ENCODE peak calls at places on chromosomes 13 and 19, in ten cellular contexts. R is right cardiac atrium; M is esophagus muscularis mucosa; Y is transverse colon; N is IMR-90; S is CD4-positive, alpha-beta memory T cell; K is Caco-2; I is GM23248; P is hepatocyte; X is cardiac muscle cell. O is an unnamed sample. For H3K4me1, the result is how much of the 10 kb centered on the place peaks cover.

GRCh38 chr19:49119411-49120324 is at the start of gene PPFIA3:
- DNase-seq in N (peak), Y (peak), X (peak), K (peak), M (no peak), I (peak), P (peak), S (peak), R (peak), O (no peak)

GRCh38 chr19:772730-773436 is 22.0 kb downstream of the MISP start:
- DNase-seq in M (no peak), R (no peak), S (no peak), N (no peak), K (no peak), Y (no peak), I (no peak), X (no peak), P (peak), O (no peak)

GRCh38 chr13:27425151-27425917 is 915 bp downstream of the GTF3A start:
- DNase-seq in R (no peak), Y (no peak), N (no peak), X (peak), P (no peak), M (no peak), I (peak), K (no peak), S (peak), O (no peak)

GRCh38 chr13:52162279-52163101 is 3.1 kb upstream of the NEK3 start:
- DNase-seq in I (peak), S (no peak), R (no peak), P (no peak), X (peak), N (peak), Y (no peak), K (peak), M (no peak), O (no peak)

GRCh38 chr19:54206030-54206830 is 5.6 kb downstream of the RPS9 start:
- DNase-seq in Y (peak), N (no peak), X (no peak), K (no peak), I (no peak), R (no peak), P (no peak), S (no peak), M (no peak), O (no peak)

GRCh38 chr13:43529796-43530195 is 257.0 kb downstream of the ENOX1 start:
- DNase-seq in M (no peak), N (no peak), P (no peak), S (no peak), X (no peak), K (no peak), Y (no peak), I (no peak), R (no peak), O (no peak)

GRCh38 chr13:19596086-19596485 is 34.8 kb upstream of the TPTE2 start:
- DNase-seq in K (peak), S (no peak), N (no peak), P (no peak), I (no peak), R (no peak), Y (no peak), M (no peak), X (no peak), O (no peak)

GRCh38 chr19:49224856-49225255 is 67.3 kb downstream of the TRPM4 start:
- DNase-seq in K (peak), I (peak), N (peak), M (no peak), S (no peak), Y (peak), P (peak), R (no peak), X (peak), O (peak)

GRCh38 chr13:31131470-31131961 is 30.2 kb downstream of the HSPH1 start:
- DNase-seq in I (no peak), Y (no peak), N (no peak), R (no peak), M (no peak), S (no peak), P (no peak), K (no peak), X (no peak), O (no peak)

GRCh38 chr13:95457294-95457693 is 95.2 kb upstream of the CLDN10 start:
- DNase-seq in X (no peak), P (no peak), M (no peak), S (no peak), I (no peak), N (peak), R (no peak), K (no peak), Y (no peak), O (no peak)

GRCh38 chr13:32200741-32201140 is 114.4 kb downstream of the ZAR1L start:
- DNase-seq in M (no peak), R (no peak), P (no peak), K (no peak), S (no peak), N (no peak), X (peak), I (no peak), Y (no peak), O (no peak)

GRCh38 chr13:106499905-106500304 is 35.6 kb downstream of the EFNB2 start:
- DNase-seq in X (peak), R (no peak), I (no peak), S (no peak), P (no peak), Y (no peak), N (peak), K (no peak), M (no peak), O (no peak)

GRCh38 chr19:30870861-30871260 is 478.4 kb downstream of the TSHZ3 start:
- DNase-seq in Y (no peak), I (peak), S (no peak), M (no peak), K (no peak), X (peak), N (peak), P (peak), R (no peak), O (no peak)

GRCh38 chr13:20713014-20713376 is 9.5 kb downstream of the IL17D start:
- DNase-seq in K (no peak), Y (no peak), M (no peak), P (no peak), N (no peak), I (peak), S (no peak), R (peak), X (no peak), O (no peak)

GRCh38 chr13:78022164-78022877 is 103.7 kb upstream of the EDNRB start:
- DNase-seq in M (no peak), R (no peak), I (peak), K (no peak), P (no peak), Y (peak), N (peak), S (peak), X (peak), O (no peak)

GRCh38 chr13:73809561-73809960 is 324.6 kb downstream of the KLF12 start:
- DNase-seq in R (no peak), K (no peak), Y (no peak), P (no peak), I (peak), M (no peak), S (no peak), N (peak), X (peak), O (no peak)

GRCh38 chr19:42498387-42498786 is 29.9 kb downstream of the CEACAM1 start:
- DNase-seq in R (no peak), M (no peak), X (peak), Y (no peak), I (no peak), P (peak), S (no peak), K (no peak), N (no peak), O (no peak)

GRCh38 chr19:31664997-31665396 is 315.8 kb upstream of the TSHZ3 start:
- DNase-seq in P (no peak), S (no peak), M (no peak), N (no peak), Y (no peak), I (no peak), R (no peak), X (no peak), K (no peak), O (no peak)

GRCh38 chr19:48553676-48554384 is 1.9 kb downstream of the SULT2B1 start:
- DNase-seq in I (peak), N (peak), P (peak), X (peak), K (peak), Y (peak), S (no peak), M (no peak), R (peak), O (no peak)

GRCh38 chr13:112097770-112098169 is 30.8 kb downstream of the SOX1 start:
- DNase-seq in R (no peak), N (no peak), S (no peak), K (no peak), Y (no peak), I (no peak), P (no peak), X (no peak), M (peak), O (no peak)

GRCh38 chr19:46297700-46298476 is 1.0 kb downstream of the HIF3A start:
- DNase-seq in N (no peak), P (peak), X (peak), R (peak), Y (peak), S (no peak), K (no peak), M (peak), I (no peak), O (no peak)

GRCh38 chr19:47766670-47767069 is 11.8 kb upstream of the SELENOW start:
- DNase-seq in I (no peak), Y (no peak), K (no peak), S (no peak), X (no peak), P (no peak), R (no peak), N (no peak), M (no peak), O (no peak)

GRCh38 chr19:39736088-39736487 is 1.7 kb downstream of the CLC start:
- DNase-seq in K (no peak), R (no peak), M (no peak), Y (no peak), I (no peak), X (no peak), S (no peak), P (no peak), N (no peak), O (no peak)

GRCh38 chr13:113820813-113821651 is 42.8 kb downstream of the GAS6 start:
- DNase-seq in K (no peak), I (peak), M (peak), N (peak), R (peak), S (no peak), P (peak), X (peak), Y (peak), O (no peak)

GRCh38 chr19:33461256-33462111 is 60.1 kb downstream of the PEPD start:
- DNase-seq in P (no peak), X (no peak), K (peak), S (no peak), R (no peak), Y (no peak), M (no peak), I (no peak), N (no peak), O (no peak)

GRCh38 chr19:566403-566802 is 6.0 kb upstream of the BSG start:
- DNase-seq in I (peak), P (peak), N (peak), X (peak), Y (peak), M (no peak), S (no peak), R (peak), K (peak), O (no peak)

GRCh38 chr13:46097015-46097414 is 7.8 kb downstream of the CPB2 start:
- DNase-seq in P (no peak), R (no peak), K (no peak), M (no peak), N (no peak), S (no peak), X (no peak), I (no peak), Y (no peak), O (no peak)

GRCh38 chr19:45492627-45493470 is 4.0 kb downstream of the RTN2 start:
- DNase-seq in Y (peak), M (no peak), S (no peak), N (peak), I (peak), K (peak), X (peak), R (peak), P (peak), O (no peak)

DNA sequence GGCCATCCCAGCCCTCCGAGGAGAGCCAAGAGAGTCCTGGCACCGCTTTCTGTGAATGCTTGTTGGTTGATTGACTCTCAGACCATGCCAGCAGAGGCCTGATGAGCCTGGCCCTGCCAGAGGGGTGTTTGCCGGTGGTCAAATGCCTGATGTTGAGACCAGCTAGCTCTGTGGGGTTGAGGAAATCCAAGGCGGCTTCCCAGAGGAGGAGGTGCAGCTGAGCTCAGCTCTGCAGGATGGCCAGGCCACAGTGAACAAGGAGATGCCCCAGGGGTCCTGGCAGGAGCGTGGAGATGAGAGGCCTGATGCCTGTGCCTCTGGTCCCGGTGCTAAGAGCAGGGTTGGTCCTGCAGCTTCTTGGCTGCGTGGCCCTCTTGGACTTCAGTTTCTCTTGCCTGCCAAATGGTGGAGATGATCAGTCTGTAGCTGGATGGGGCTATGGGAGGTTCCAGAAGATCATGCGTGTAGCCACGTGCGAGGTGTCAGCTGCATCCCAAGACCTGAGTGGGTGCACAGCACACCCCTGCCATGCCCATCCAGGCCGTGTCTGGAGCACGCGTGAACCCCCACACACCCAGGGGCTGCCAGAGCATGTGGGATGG is 16.8 kb downstream of the NFIC start:
- DNase-seq in M (no peak), N (no peak), P (no peak), X (no peak), I (peak), Y (no peak), R (peak), S (no peak), K (no peak), O (no peak)
- H3K4me1 ChIP-seq in M (half or more), N (under half), P (under half), X (under half), I (under half), Y (under half), R (under half), S (under half), K (under half), O (under half)

GRCh38 chr19:7652061-7652641 is 15.2 kb downstream of the STXBP2 start:
- DNase-seq in Y (peak), M (peak), I (peak), R (peak), K (peak), S (peak), X (peak), P (peak), N (peak), O (no peak)
- H3K4me3 ChIP-seq in Y (no peak), M (peak), I (peak), R (peak), K (peak), S (no peak), X (no peak), P (no peak), N (peak), O (no peak)

DNA sequence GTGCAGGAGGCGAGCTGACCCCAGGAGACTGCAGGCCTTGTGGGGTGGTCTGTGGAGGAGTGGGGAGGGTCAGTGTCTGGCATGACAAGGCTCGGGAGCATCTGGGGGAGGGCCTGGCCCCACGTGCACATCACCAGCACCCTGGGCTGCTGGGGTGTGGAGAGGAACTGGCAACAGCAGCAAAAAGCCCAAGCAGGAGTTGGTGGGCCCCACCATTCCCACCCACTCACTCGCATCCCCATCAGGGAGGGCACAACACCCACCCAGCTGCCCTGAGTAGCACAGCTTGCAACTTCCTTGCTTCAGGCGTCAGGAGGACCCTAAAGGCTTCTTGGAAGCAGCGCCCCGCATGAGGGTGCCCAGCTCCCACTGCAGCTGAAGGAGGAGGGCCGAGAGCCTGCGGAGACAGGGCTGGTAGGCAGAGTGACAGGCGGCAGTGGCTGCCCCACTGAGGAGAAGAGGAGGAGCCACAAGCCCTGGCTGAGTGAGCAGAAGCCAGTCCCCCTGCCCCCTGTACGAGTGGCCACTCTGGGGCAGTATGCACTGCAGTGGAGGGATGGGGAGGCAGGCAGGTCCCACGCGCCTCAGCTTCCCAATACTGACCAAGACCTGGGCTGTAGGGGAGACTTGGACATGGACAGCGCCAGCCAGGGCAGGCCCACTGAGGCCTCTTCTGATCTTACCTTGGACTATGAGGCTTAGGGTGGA is 26.5 kb downstream of the ELL start:
- DNase-seq in K (no peak), I (no peak), R (no peak), Y (no peak), M (no peak), X (no peak), S (no peak), P (no peak), N (no peak), O (no peak)
- H3K4me1 ChIP-seq in K (under half), I (under half), R (under half), Y (half or more), M (half or more), X (under half), S (half or more), P (under half), N (under half), O (under half)

GRCh38 chr19:17302391-17303166 is 646 bp downstream of the ABHD8 start:
- DNase-seq in X (no peak), P (no peak), I (no peak), K (no peak), R (no peak), N (no peak), Y (no peak), M (no peak), S (peak), O (no peak)

GRCh38 chr19:17304386-17305047 is 1.2 kb upstream of the MRPL34 start:
- DNase-seq in P (no peak), Y (no peak), I (no peak), R (no peak), X (no peak), S (no peak), K (no peak), N (no peak), M (no peak), O (no peak)

GRCh38 chr19:17305211-17305516 is 508 bp upstream of the MRPL34 start:
- DNase-seq in P (no peak), I (no peak), Y (no peak), N (no peak), M (no peak), K (no peak), X (no peak), S (no peak), R (no peak), O (no peak)

GRCh38 chr19:17303167-17303939 is at the start of gene ABHD8:
- DNase-seq in N (peak), R (peak), X (peak), S (peak), M (peak), K (peak), Y (peak), I (peak), P (peak), O (no peak)

DNA sequence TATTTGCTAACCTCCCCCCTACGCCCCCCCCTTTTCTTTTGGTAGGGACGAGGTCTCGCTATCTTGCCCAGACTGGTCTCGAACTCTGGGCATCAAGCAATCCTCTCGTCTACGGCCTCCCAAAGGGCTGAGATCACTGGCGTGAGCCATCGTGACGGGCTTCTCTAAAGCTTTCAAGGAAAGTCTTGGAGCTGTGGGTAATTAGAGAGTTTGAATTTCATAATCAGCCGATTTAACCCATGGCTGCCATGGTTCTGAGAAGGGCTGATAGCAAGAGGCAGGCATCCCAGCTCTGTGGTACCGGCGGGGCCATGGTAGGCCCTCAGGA is 679 bp upstream of the ABHD8 start:
- DNase-seq in M (no peak), N (no peak), S (no peak), K (no peak), P (no peak), R (no peak), X (no peak), Y (no peak), I (peak), O (no peak)
- H3K4me3 ChIP-seq in M (peak), N (no peak), S (no peak), K (no peak), P (no peak), R (no peak), X (no peak), Y (no peak), I (peak), O (no peak)

GRCh38 chr19:38671654-38672053 is 24.2 kb downstream of the ACTN4 start:
- DNase-seq in S (no peak), M (no peak), P (no peak), K (no peak), N (no peak), I (no peak), X (no peak), R (no peak), Y (no peak), O (no peak)

GRCh38 chr19:38669532-38669931 is 22.1 kb downstream of the ACTN4 start:
- DNase-seq in M (no peak), X (no peak), K (no peak), Y (no peak), N (no peak), R (no peak), P (no peak), I (no peak), S (peak), O (no peak)

GRCh38 chr19:38667552-38668205 is 20.2 kb downstream of the ACTN4 start:
- DNase-seq in P (peak), I (peak), R (no peak), X (no peak), K (no peak), Y (no peak), M (no peak), N (peak), S (no peak), O (no peak)

GRCh38 chr19:38673030-38673429 is 25.6 kb downstream of the ACTN4 start:
- DNase-seq in R (no peak), K (no peak), X (no peak), M (no peak), P (no peak), N (no peak), Y (no peak), I (no peak), S (no peak), O (no peak)

DNA sequence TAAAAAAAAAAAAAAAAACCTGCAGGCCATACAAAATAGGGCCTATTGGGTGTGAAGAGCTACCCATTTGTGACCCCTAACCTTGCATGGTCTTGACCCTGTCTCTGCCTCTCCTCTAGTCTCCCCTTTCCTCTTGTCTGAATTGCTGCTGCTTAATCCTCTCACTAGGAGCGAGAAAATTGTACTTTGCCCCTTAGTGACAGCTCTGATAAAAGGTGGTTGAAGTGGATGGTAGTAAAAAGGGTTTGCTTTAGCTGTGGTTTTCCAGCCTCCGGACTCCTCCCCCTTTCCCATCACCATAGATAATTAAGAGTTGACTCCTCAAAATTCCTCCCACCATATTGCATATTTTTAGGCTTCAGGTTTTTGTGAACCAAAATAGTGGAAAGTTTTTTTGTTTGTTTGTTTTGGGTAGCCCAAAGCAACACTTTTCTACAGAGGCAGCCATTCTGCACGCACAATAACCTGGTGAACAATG is 23.5 kb downstream of the ACTN4 start:
- DNase-seq in K (peak), R (no peak), S (no peak), Y (no peak), N (no peak), M (no peak), P (peak), I (peak), X (no peak), O (no peak)
- H3K4me1 ChIP-seq in K (half or more), R (under half), S (half or more), Y (half or more), N (half or more), M (half or more), P (half or more), I (half or more), X (half or more), O (under half)

O was measured in iPS DF 6.9.